ENCODE peak calls at places on chromosomes 3 and 15, in four cellular contexts. W, P, I and M are unnamed samples. For H3K4me1, the result is how much of the 10 kb centered on the place peaks cover.

GRCh38 chr3:135099734-135100348 is 304.8 kb downstream of the EPHB1 start:
- DNase-seq in W (no peak), P (no peak), I (no peak), M (no peak)

GRCh38 chr15:63025460-63025859 is 17.1 kb upstream of the TPM1 start:
- DNase-seq in W (no peak), P (no peak), I (no peak), M (peak)

GRCh38 chr15:75061272-75061671 is 37.9 kb downstream of the PPCDC start:
- DNase-seq in W (peak), P (no peak), I (peak), M (peak)

GRCh38 chr3:5192568-5193319 is 5.2 kb downstream of the EDEM1 start:
- DNase-seq in W (peak), P (no peak), I (no peak), M (no peak)

GRCh38 chr3:51944541-51945021 is 2.4 kb downstream of the PARP3 start:
- DNase-seq in W (no peak), P (peak), I (no peak), M (no peak)

GRCh38 chr3:11774296-11774877 is 72.3 kb downstream of the TAMM41 start:
- DNase-seq in W (peak), P (no peak), I (peak), M (peak)

GRCh38 chr3:81782585-81782984 is 21.1 kb upstream of the GBE1 start:
- DNase-seq in W (no peak), P (no peak), I (no peak), M (no peak)

GRCh38 chr3:123143669-123144411 is 57.9 kb upstream of the SEC22A start:
- DNase-seq in W (no peak), P (no peak), I (no peak), M (peak)

GRCh38 chr3:171811059-171811912 is 1.0 kb upstream of the PLD1 start:
- DNase-seq in W (peak), P (no peak), I (no peak), M (no peak)

GRCh38 chr3:88013592-88013991 is 45.2 kb downstream of the CGGBP1 start:
- DNase-seq in W (no peak), P (no peak), I (no peak), M (no peak)
- H3K9ac ChIP-seq in W (no peak), P (no peak), I (no peak), M (no peak)

GRCh38 chr15:40137011-40137906 is 23.6 kb upstream of the BUB1B start:
- DNase-seq in W (no peak), P (peak), I (no peak), M (peak)
- TF ChIP-seq CTCF in W (no peak), P (no peak), I (no peak), M (peak)

DNA sequence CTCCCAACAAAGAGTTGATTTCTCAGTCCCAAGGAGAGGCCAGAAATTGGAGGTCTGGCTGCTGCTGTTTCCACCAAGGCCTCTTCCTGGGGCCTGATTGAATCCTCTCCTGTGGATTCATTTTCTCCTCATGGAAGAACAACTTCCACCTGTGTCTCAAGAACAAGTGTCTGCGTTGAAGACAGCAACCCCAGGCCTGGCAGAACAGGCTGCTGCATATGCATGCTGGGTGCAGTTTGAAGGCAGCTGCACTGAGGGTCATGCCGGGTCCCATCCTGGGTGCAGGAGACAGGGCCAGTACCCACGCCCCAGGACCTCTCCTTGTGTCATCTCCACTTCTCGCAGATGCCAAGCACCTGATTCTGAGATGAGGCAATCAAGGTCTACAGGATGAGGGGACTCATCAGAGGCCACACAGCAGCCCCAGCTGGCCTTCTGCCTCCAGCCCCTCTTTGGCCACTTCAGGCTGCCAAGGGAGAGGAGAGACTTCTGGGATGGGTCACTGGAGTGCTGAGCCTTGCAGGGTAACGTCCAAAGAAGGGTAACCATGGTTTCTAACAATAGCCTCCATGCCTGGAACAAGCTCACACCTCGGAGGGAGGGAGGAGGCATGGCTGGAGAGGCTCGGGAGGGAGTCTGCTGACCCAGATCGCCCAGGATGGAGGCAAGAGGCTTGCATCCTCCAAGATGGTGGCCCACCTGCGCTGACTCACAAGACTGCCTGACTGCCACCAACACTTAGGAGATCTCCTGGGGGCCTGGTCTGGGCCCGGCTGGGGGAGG is 30.0 kb downstream of the HCN4 start:
- DNase-seq in W (no peak), P (no peak), I (no peak), M (no peak)
- H3K4me1 ChIP-seq in W (under half), P (under half), I (under half), M (under half)

GRCh38 chr3:152203677-152204076 is 65.1 kb upstream of the MBNL1 start:
- DNase-seq in W (no peak), P (no peak), I (no peak), M (no peak)
- H3K9ac ChIP-seq in W (no peak), P (no peak), I (no peak), M (no peak)

GRCh38 chr3:128917291-128917690 is 37.9 kb downstream of the ACAD9 start:
- DNase-seq in W (no peak), P (no peak), I (no peak), M (no peak)

GRCh38 chr3:128911911-128912310 is 32.5 kb downstream of the ACAD9 start:
- DNase-seq in W (no peak), P (no peak), I (no peak), M (peak)

GRCh38 chr3:128910006-128910405 is 30.6 kb downstream of the ACAD9 start:
- DNase-seq in W (no peak), P (no peak), I (no peak), M (peak)

GRCh38 chr3:128919988-128920387 is 40.6 kb downstream of the ACAD9 start:
- DNase-seq in W (no peak), P (no peak), I (no peak), M (peak)

DNA sequence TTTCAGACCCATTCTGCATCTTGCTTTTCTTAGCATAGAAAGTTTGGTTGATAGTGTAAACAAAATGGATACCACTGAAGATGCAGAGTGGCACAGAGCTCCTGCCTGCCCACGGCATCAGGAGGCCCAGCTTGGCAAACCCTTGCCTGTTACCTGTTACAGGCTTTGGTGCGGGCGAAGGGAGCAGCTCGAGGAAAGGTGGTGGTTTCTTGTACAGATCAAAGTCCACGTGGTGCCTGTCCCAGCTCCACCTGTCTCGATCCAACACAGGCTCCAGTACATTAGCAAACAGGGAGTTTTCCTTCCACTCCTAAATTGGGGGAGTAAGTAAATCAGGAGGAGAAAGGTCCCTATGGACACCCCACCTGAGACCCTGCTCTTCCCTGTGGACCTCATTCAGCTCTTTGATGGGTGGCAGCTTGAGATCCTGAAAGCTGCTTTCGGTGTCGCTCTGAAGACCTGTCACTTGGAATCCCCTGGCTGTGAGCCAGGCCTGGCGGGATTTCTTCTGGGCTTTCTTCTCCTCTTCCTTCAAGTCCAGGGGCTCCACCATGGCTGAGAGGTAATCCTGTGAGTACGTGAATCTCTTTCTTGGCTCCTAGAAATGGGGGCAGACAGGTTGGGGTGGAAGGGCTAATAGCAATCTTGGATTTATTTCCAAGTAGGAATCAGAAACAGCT is 35.7 kb downstream of the ACAD9 start:
- DNase-seq in W (no peak), P (no peak), I (no peak), M (no peak)
- TF ChIP-seq CTCF in W (no peak), P (no peak), I (no peak), M (no peak)

GRCh38 chr3:184157206-184157605 is 2.0 kb downstream of the DVL3 start:
- DNase-seq in W (no peak), P (no peak), I (no peak), M (no peak)
- H3K4me1 ChIP-seq in W (under half), P (under half), I (under half), M (under half)

GRCh38 chr3:187368251-187368733 is at the start of gene RTP4:
- DNase-seq in W (peak), P (no peak), I (peak), M (no peak)
- H3K9ac ChIP-seq in W (peak), P (peak), I (peak), M (no peak)